ENCODE peak calls at places on chromosomes 13 and 19, in nine cellular contexts. One of them, this sample, is unnamed.

GRCh38 chr19:13098291-13099072 is 4.2 kb downstream of the LYL1 start:
- DNase-seq in myocyte: no peak
- DNase-seq in non-pigmented ciliary epithelial cell: no peak
- DNase-seq in GM19239: no peak
- DNase-seq in esophagus squamous epithelium: no peak
- DNase-seq in neural crest cell: no peak
- DNase-seq in activated naive CD8-positive, alpha-beta T cell treated with anti-CD3 and anti-CD28 coated beads, Interleukin-2, amount 10 ng/mL, durations not matched to agents 7 days and 5 days: no peak
- DNase-seq in T-cell: no peak
- DNase-seq in HTR-8/SVneo: no peak
- DNase-seq in this sample: no peak

GRCh38 chr13:80654638-80655249 is 313.8 kb upstream of the SPRY2 start:
- DNase-seq in non-pigmented ciliary epithelial cell: no peak
- DNase-seq in esophagus squamous epithelium: no peak
- DNase-seq in activated naive CD8-positive, alpha-beta T cell treated with anti-CD3 and anti-CD28 coated beads, Interleukin-2, amount 10 ng/mL, durations not matched to agents 7 days and 5 days: no peak
- DNase-seq in neural crest cell: no peak
- DNase-seq in GM19239: no peak
- DNase-seq in T-cell: no peak
- DNase-seq in HTR-8/SVneo: no peak
- DNase-seq in myocyte: no peak
- DNase-seq in this sample: no peak

GRCh38 chr13:23496255-23496654 is 62.8 kb upstream of the SACS start:
- DNase-seq in esophagus squamous epithelium: no peak
- DNase-seq in GM19239: no peak
- DNase-seq in myocyte: no peak
- DNase-seq in non-pigmented ciliary epithelial cell: no peak
- DNase-seq in T-cell: no peak
- DNase-seq in HTR-8/SVneo: no peak
- DNase-seq in neural crest cell: no peak
- DNase-seq in activated naive CD8-positive, alpha-beta T cell treated with anti-CD3 and anti-CD28 coated beads, Interleukin-2, amount 10 ng/mL, durations not matched to agents 7 days and 5 days: no peak
- DNase-seq in this sample: no peak

GRCh38 chr13:106513025-106513424 is 22.4 kb downstream of the EFNB2 start:
- DNase-seq in HTR-8/SVneo: no peak
- DNase-seq in T-cell: no peak
- DNase-seq in activated naive CD8-positive, alpha-beta T cell treated with anti-CD3 and anti-CD28 coated beads, Interleukin-2, amount 10 ng/mL, durations not matched to agents 7 days and 5 days: no peak
- DNase-seq in esophagus squamous epithelium: no peak
- DNase-seq in myocyte: no peak
- DNase-seq in neural crest cell: no peak
- DNase-seq in non-pigmented ciliary epithelial cell: no peak
- DNase-seq in GM19239: no peak
- DNase-seq in this sample: no peak

GRCh38 chr13:32245555-32245954 is 69.6 kb downstream of the ZAR1L start:
- DNase-seq in HTR-8/SVneo: no peak
- DNase-seq in myocyte: no peak
- DNase-seq in neural crest cell: no peak
- DNase-seq in GM19239: no peak
- DNase-seq in non-pigmented ciliary epithelial cell: no peak
- DNase-seq in esophagus squamous epithelium: no peak
- DNase-seq in T-cell: no peak
- DNase-seq in activated naive CD8-positive, alpha-beta T cell treated with anti-CD3 and anti-CD28 coated beads, Interleukin-2, amount 10 ng/mL, durations not matched to agents 7 days and 5 days: no peak
- DNase-seq in this sample: no peak

GRCh38 chr19:46798713-46799112 is 10.3 kb upstream of the SLC1A5 start:
- DNase-seq in T-cell: no peak
- DNase-seq in HTR-8/SVneo: no peak
- DNase-seq in neural crest cell: no peak
- DNase-seq in myocyte: no peak
- DNase-seq in GM19239: no peak
- DNase-seq in activated naive CD8-positive, alpha-beta T cell treated with anti-CD3 and anti-CD28 coated beads, Interleukin-2, amount 10 ng/mL, durations not matched to agents 7 days and 5 days: no peak
- DNase-seq in esophagus squamous epithelium: no peak
- DNase-seq in non-pigmented ciliary epithelial cell: no peak
- DNase-seq in this sample: no peak

GRCh38 chr19:18437481-18438330 is at the start of gene ISYNA1:
- DNase-seq in non-pigmented ciliary epithelial cell: no peak
- DNase-seq in neural crest cell: no peak
- DNase-seq in HTR-8/SVneo: no peak
- DNase-seq in activated naive CD8-positive, alpha-beta T cell treated with anti-CD3 and anti-CD28 coated beads, Interleukin-2, amount 10 ng/mL, durations not matched to agents 7 days and 5 days: peak; percentile 69
- DNase-seq in myocyte: no peak
- DNase-seq in T-cell: peak; percentile 56
- DNase-seq in esophagus squamous epithelium: no peak
- DNase-seq in GM19239: no peak
- DNase-seq in this sample: no peak

GRCh38 chr13:25761041-25761440 is 290.8 kb downstream of the SHISA2 start:
- DNase-seq in neural crest cell: no peak
- DNase-seq in T-cell: no peak
- DNase-seq in esophagus squamous epithelium: no peak
- DNase-seq in activated naive CD8-positive, alpha-beta T cell treated with anti-CD3 and anti-CD28 coated beads, Interleukin-2, amount 10 ng/mL, durations not matched to agents 7 days and 5 days: no peak
- DNase-seq in GM19239: no peak
- DNase-seq in non-pigmented ciliary epithelial cell: no peak
- DNase-seq in HTR-8/SVneo: no peak
- DNase-seq in myocyte: no peak
- DNase-seq in this sample: no peak

GRCh38 chr19:28905996-28906395 is 307.0 kb downstream of the UQCRFS1 start:
- DNase-seq in neural crest cell: no peak
- DNase-seq in non-pigmented ciliary epithelial cell: no peak
- DNase-seq in GM19239: no peak
- DNase-seq in myocyte: peak; percentile 59
- DNase-seq in T-cell: no peak
- DNase-seq in esophagus squamous epithelium: no peak
- DNase-seq in activated naive CD8-positive, alpha-beta T cell treated with anti-CD3 and anti-CD28 coated beads, Interleukin-2, amount 10 ng/mL, durations not matched to agents 7 days and 5 days: no peak
- DNase-seq in HTR-8/SVneo: no peak
- DNase-seq in this sample: no peak

GRCh38 chr13:100130092-100130491 is 41.2 kb downstream of the PCCA start:
- DNase-seq in GM19239: no peak
- DNase-seq in non-pigmented ciliary epithelial cell: no peak
- DNase-seq in activated naive CD8-positive, alpha-beta T cell treated with anti-CD3 and anti-CD28 coated beads, Interleukin-2, amount 10 ng/mL, durations not matched to agents 7 days and 5 days: no peak
- DNase-seq in neural crest cell: no peak
- DNase-seq in T-cell: no peak
- DNase-seq in HTR-8/SVneo: no peak
- DNase-seq in esophagus squamous epithelium: no peak
- DNase-seq in myocyte: peak; percentile 59
- DNase-seq in this sample: no peak

GRCh38 chr13:77176350-77176749 is 149.4 kb upstream of the FBXL3 start:
- DNase-seq in T-cell: no peak
- DNase-seq in neural crest cell: no peak
- DNase-seq in esophagus squamous epithelium: no peak
- DNase-seq in activated naive CD8-positive, alpha-beta T cell treated with anti-CD3 and anti-CD28 coated beads, Interleukin-2, amount 10 ng/mL, durations not matched to agents 7 days and 5 days: no peak
- DNase-seq in non-pigmented ciliary epithelial cell: peak; percentile 70
- DNase-seq in GM19239: no peak
- DNase-seq in HTR-8/SVneo: peak; percentile 5
- DNase-seq in myocyte: no peak
- DNase-seq in this sample: no peak

GRCh38 chr13:48502601-48503319 is 30.1 kb downstream of the RCBTB2 start:
- DNase-seq in GM19239: no peak
- DNase-seq in myocyte: no peak
- DNase-seq in neural crest cell: no peak
- DNase-seq in T-cell: no peak
- DNase-seq in non-pigmented ciliary epithelial cell: no peak
- DNase-seq in activated naive CD8-positive, alpha-beta T cell treated with anti-CD3 and anti-CD28 coated beads, Interleukin-2, amount 10 ng/mL, durations not matched to agents 7 days and 5 days: no peak
- DNase-seq in HTR-8/SVneo: no peak
- DNase-seq in esophagus squamous epithelium: no peak
- DNase-seq in this sample: no peak

GRCh38 chr19:51158474-51159129 is 16.5 kb downstream of the SIGLEC7 start:
- DNase-seq in myocyte: peak; percentile 29
- DNase-seq in T-cell: peak; percentile 77
- DNase-seq in HTR-8/SVneo: peak; percentile 28
- DNase-seq in non-pigmented ciliary epithelial cell: no peak
- DNase-seq in neural crest cell: peak; percentile 54
- DNase-seq in GM19239: peak; percentile 38
- DNase-seq in esophagus squamous epithelium: no peak
- DNase-seq in activated naive CD8-positive, alpha-beta T cell treated with anti-CD3 and anti-CD28 coated beads, Interleukin-2, amount 10 ng/mL, durations not matched to agents 7 days and 5 days: peak; percentile 81
- DNase-seq in this sample: no peak

GRCh38 chr13:52020191-52020590 is 4.3 kb upstream of the UTP14C start:
- DNase-seq in non-pigmented ciliary epithelial cell: no peak
- DNase-seq in neural crest cell: no peak
- DNase-seq in esophagus squamous epithelium: no peak
- DNase-seq in GM19239: no peak
- DNase-seq in myocyte: no peak
- DNase-seq in HTR-8/SVneo: no peak
- DNase-seq in activated naive CD8-positive, alpha-beta T cell treated with anti-CD3 and anti-CD28 coated beads, Interleukin-2, amount 10 ng/mL, durations not matched to agents 7 days and 5 days: no peak
- DNase-seq in T-cell: no peak
- DNase-seq in this sample: no peak

GRCh38 chr19:6774821-6775707 is 2.6 kb downstream of the VAV1 start:
- DNase-seq in activated naive CD8-positive, alpha-beta T cell treated with anti-CD3 and anti-CD28 coated beads, Interleukin-2, amount 10 ng/mL, durations not matched to agents 7 days and 5 days: no peak
- DNase-seq in myocyte: peak; percentile 26
- DNase-seq in non-pigmented ciliary epithelial cell: no peak
- DNase-seq in GM19239: no peak
- DNase-seq in HTR-8/SVneo: no peak
- DNase-seq in esophagus squamous epithelium: no peak
- DNase-seq in T-cell: no peak
- DNase-seq in neural crest cell: no peak
- DNase-seq in this sample: peak; percentile 51

GRCh38 chr19:30873691-30874090 is 475.5 kb downstream of the TSHZ3 start:
- DNase-seq in non-pigmented ciliary epithelial cell: no peak
- DNase-seq in esophagus squamous epithelium: no peak
- DNase-seq in neural crest cell: no peak
- DNase-seq in HTR-8/SVneo: no peak
- DNase-seq in activated naive CD8-positive, alpha-beta T cell treated with anti-CD3 and anti-CD28 coated beads, Interleukin-2, amount 10 ng/mL, durations not matched to agents 7 days and 5 days: no peak
- DNase-seq in GM19239: no peak
- DNase-seq in T-cell: no peak
- DNase-seq in myocyte: no peak
- DNase-seq in this sample: no peak

GRCh38 chr13:51258612-51259358 is 36.6 kb downstream of the FAM124A start:
- DNase-seq in neural crest cell: peak; percentile 14
- DNase-seq in non-pigmented ciliary epithelial cell: no peak
- DNase-seq in T-cell: no peak
- DNase-seq in activated naive CD8-positive, alpha-beta T cell treated with anti-CD3 and anti-CD28 coated beads, Interleukin-2, amount 10 ng/mL, durations not matched to agents 7 days and 5 days: no peak
- DNase-seq in GM19239: no peak
- DNase-seq in HTR-8/SVneo: no peak
- DNase-seq in esophagus squamous epithelium: no peak
- DNase-seq in myocyte: no peak
- DNase-seq in this sample: no peak

GRCh38 chr13:23531446-23531845 is 38.8 kb upstream of the TNFRSF19 start:
- DNase-seq in HTR-8/SVneo: no peak
- DNase-seq in activated naive CD8-positive, alpha-beta T cell treated with anti-CD3 and anti-CD28 coated beads, Interleukin-2, amount 10 ng/mL, durations not matched to agents 7 days and 5 days: no peak
- DNase-seq in non-pigmented ciliary epithelial cell: no peak
- DNase-seq in neural crest cell: no peak
- DNase-seq in T-cell: no peak
- DNase-seq in GM19239: no peak
- DNase-seq in esophagus squamous epithelium: no peak
- DNase-seq in myocyte: no peak
- DNase-seq in this sample: no peak

GRCh38 chr13:99310382-99311031 is 3.3 kb upstream of the GPR183 start:
- DNase-seq in T-cell: no peak
- DNase-seq in GM19239: no peak
- DNase-seq in HTR-8/SVneo: no peak
- DNase-seq in esophagus squamous epithelium: no peak
- DNase-seq in myocyte: no peak
- DNase-seq in activated naive CD8-positive, alpha-beta T cell treated with anti-CD3 and anti-CD28 coated beads, Interleukin-2, amount 10 ng/mL, durations not matched to agents 7 days and 5 days: no peak
- DNase-seq in non-pigmented ciliary epithelial cell: no peak
- DNase-seq in neural crest cell: no peak
- DNase-seq in this sample: no peak

GRCh38 chr13:66040506-66040905 is 1189.6 kb downstream of the PCDH9 start:
- DNase-seq in GM19239: no peak
- DNase-seq in esophagus squamous epithelium: no peak
- DNase-seq in activated naive CD8-positive, alpha-beta T cell treated with anti-CD3 and anti-CD28 coated beads, Interleukin-2, amount 10 ng/mL, durations not matched to agents 7 days and 5 days: no peak
- DNase-seq in myocyte: no peak
- DNase-seq in HTR-8/SVneo: no peak
- DNase-seq in neural crest cell: no peak
- DNase-seq in non-pigmented ciliary epithelial cell: no peak
- DNase-seq in T-cell: no peak
- DNase-seq in this sample: no peak

GRCh38 chr19:47430041-47430802 is 10.9 kb upstream of the MEIS3 start:
- DNase-seq in T-cell: peak; percentile 18
- DNase-seq in esophagus squamous epithelium: no peak
- DNase-seq in myocyte: no peak
- DNase-seq in GM19239: no peak
- DNase-seq in non-pigmented ciliary epithelial cell: no peak
- DNase-seq in HTR-8/SVneo: no peak
- DNase-seq in neural crest cell: no peak
- DNase-seq in activated naive CD8-positive, alpha-beta T cell treated with anti-CD3 and anti-CD28 coated beads, Interleukin-2, amount 10 ng/mL, durations not matched to agents 7 days and 5 days: peak; percentile 63
- DNase-seq in this sample: no peak

GRCh38 chr13:44298314-44298713 is 75.3 kb upstream of the SERP2 start:
- DNase-seq in myocyte: no peak
- DNase-seq in neural crest cell: no peak
- DNase-seq in non-pigmented ciliary epithelial cell: no peak
- DNase-seq in T-cell: no peak
- DNase-seq in GM19239: no peak
- DNase-seq in esophagus squamous epithelium: no peak
- DNase-seq in HTR-8/SVneo: no peak
- DNase-seq in activated naive CD8-positive, alpha-beta T cell treated with anti-CD3 and anti-CD28 coated beads, Interleukin-2, amount 10 ng/mL, durations not matched to agents 7 days and 5 days: no peak
- DNase-seq in this sample: no peak